ENCODE peak calls at places on chromosomes 12 and 14, in ten cellular contexts. E is colonic mucosa, I is hypothalamus, L is NCI-H510A treated with DMSO at 0.1 percent for 48 hours, N is Ammon's horn, R is hippocampal formation, Z is NCI-H1105 treated with DMSO at 0.1 percent for 48 hours, G is M059J, Q is Peyer's patch, W is adipocyte. B is an unnamed sample.

GRCh38 chr12:124683330-124683662 is 115.9 kb upstream of the NCOR2 start:
- DNase-seq in E (peak; percentile 49), I (no peak), L (no peak), N (no peak), R (no peak), Z (no peak), G (peak; percentile 36), Q (no peak), W (peak; percentile 42), B (no peak)

GRCh38 chr12:51898937-51899336 is 8.4 kb upstream of the ACVRL1 start:
- DNase-seq in E (no peak), I (no peak), L (no peak), N (no peak), R (no peak), Z (no peak), G (peak; percentile 49), Q (no peak), W (no peak), B (no peak)

GRCh38 chr12:123764109-123764508 is 2.0 kb downstream of the DNAH10 start:
- DNase-seq in E (no peak), I (no peak), L (no peak), N (no peak), R (no peak), Z (no peak), G (no peak), Q (no peak), W (no peak), B (no peak)

GRCh38 chr14:62018606-62019005 is 256.4 kb downstream of the SNAPC1 start:
- DNase-seq in E (no peak), I (no peak), L (no peak), N (no peak), R (no peak), Z (no peak), G (peak; percentile 32), Q (no peak), W (no peak), B (no peak)

GRCh38 chr12:111034911-111035577 is 114.7 kb upstream of the MYL2 start:
- DNase-seq in E (no peak), I (no peak), L (no peak), N (no peak), R (no peak), Z (peak; percentile 66), G (no peak), Q (no peak), W (no peak), B (no peak)

GRCh38 chr14:93285048-93285447 is 47.8 kb downstream of the BTBD7 start:
- DNase-seq in E (no peak), I (no peak), L (no peak), N (peak; percentile 24), R (no peak), Z (no peak), G (peak; percentile 54), Q (no peak), W (peak; percentile 23), B (peak; percentile 26)

GRCh38 chr12:93824514-93825500 is 147.6 kb downstream of the CRADD start:
- DNase-seq in E (no peak), I (no peak), L (no peak), N (no peak), R (no peak), Z (no peak), G (peak; percentile 89), Q (no peak), W (peak; percentile 48), B (no peak)

GRCh38 chr14:58637040-58637390 is 747 bp upstream of the DACT1 start:
- DNase-seq in E (peak; percentile 56), I (no peak), L (no peak), N (peak; percentile 36), R (no peak), Z (no peak), G (peak; percentile 76), Q (no peak), W (peak; percentile 95), B (no peak)

GRCh38 chr12:85820117-85820516 is 16.1 kb downstream of the RASSF9 start:
- DNase-seq in E (no peak), I (no peak), L (no peak), N (no peak), R (no peak), Z (no peak), G (no peak), Q (no peak), W (peak; percentile 72), B (no peak)

GRCh38 chr12:133203344-133204263 is 22.3 kb downstream of the ZNF268 start:
- DNase-seq in E (no peak), I (no peak), L (no peak), N (no peak), R (no peak), Z (peak; percentile 15), G (peak; percentile 8), Q (no peak), W (no peak), B (no peak)

GRCh38 chr14:100155881-100156645 is 3.4 kb downstream of the DEGS2 start:
- DNase-seq in E (peak; percentile 88), I (no peak), L (no peak), N (no peak), R (no peak), Z (no peak), G (no peak), Q (no peak), W (peak; percentile 8), B (peak; percentile 92)

GRCh38 chr12:4270670-4271432 is 2.7 kb upstream of the CCND2 start:
- DNase-seq in E (peak; percentile 78), I (no peak), L (no peak), N (no peak), R (no peak), Z (no peak), G (no peak), Q (peak; percentile 74), W (peak; percentile 10), B (no peak)

GRCh38 chr12:52268212-52268611 is 6.2 kb upstream of the KRT86 start:
- DNase-seq in E (no peak), I (no peak), L (no peak), N (no peak), R (no peak), Z (no peak), G (peak; percentile 93), Q (no peak), W (no peak), B (no peak)

GRCh38 chr12:32755654-32756475 is at the start of gene YARS2:
- DNase-seq in E (peak; percentile 97), I (peak; percentile 91), L (peak; percentile 73), N (peak; percentile 98), R (peak; percentile 88), Z (peak; percentile 96), G (peak; percentile 98), Q (peak; percentile 92), W (peak; percentile 98), B (peak; percentile 96)

GRCh38 chr12:28497889-28498411 is 307.7 kb downstream of the CCDC91 start:
- DNase-seq in E (no peak), I (no peak), L (no peak), N (no peak), R (no peak), Z (no peak), G (peak; percentile 28), Q (no peak), W (peak; percentile 25), B (peak; percentile 21)

GRCh38 chr12:24482882-24483604 is 465.9 kb downstream of the BCAT1 start:
- DNase-seq in E (no peak), I (no peak), L (no peak), N (no peak), R (no peak), Z (peak; percentile 51), G (peak; percentile 42), Q (no peak), W (no peak), B (no peak)

GRCh38 chr14:99809864-99810854 is 16.9 kb downstream of the EML1 start:
- DNase-seq in E (no peak), I (no peak), L (no peak), N (no peak), R (no peak), Z (no peak), G (no peak), Q (no peak), W (peak; percentile 13), B (no peak)

GRCh38 chr12:3016191-3016590 is 57.0 kb downstream of the TEAD4 start:
- DNase-seq in E (no peak), I (no peak), L (no peak), N (no peak), R (no peak), Z (no peak), G (no peak), Q (no peak), W (no peak), B (no peak)

GRCh38 chr12:80662586-80662985 is 44.8 kb upstream of the MYF6 start:
- DNase-seq in E (no peak), I (no peak), L (no peak), N (no peak), R (no peak), Z (no peak), G (no peak), Q (no peak), W (no peak), B (no peak)

GRCh38 chr12:121814429-121815119 is 10.8 kb downstream of the SETD1B start:
- DNase-seq in E (no peak), I (no peak), L (no peak), N (no peak), R (no peak), Z (no peak), G (no peak), Q (no peak), W (no peak), B (no peak)

GRCh38 chr12:102954143-102954542 is 3.3 kb upstream of the ASCL1 start:
- DNase-seq in E (no peak), I (no peak), L (peak; percentile 51), N (no peak), R (no peak), Z (no peak), G (no peak), Q (no peak), W (no peak), B (peak; percentile 40)

GRCh38 chr12:123149828-123150272 is 1.0 kb downstream of the PITPNM2 start:
- DNase-seq in E (no peak), I (no peak), L (no peak), N (no peak), R (no peak), Z (no peak), G (no peak), Q (no peak), W (no peak), B (no peak)

GRCh38 chr14:61322799-61323290 is 1.5 kb downstream of the PRKCH start:
- DNase-seq in E (no peak), I (no peak), L (peak; percentile 39), N (no peak), R (no peak), Z (peak; percentile 66), G (no peak), Q (no peak), W (peak; percentile 7), B (peak; percentile 75)

GRCh38 chr14:79018846-79019245 is 848.7 kb downstream of the NRXN3 start:
- DNase-seq in E (no peak), I (no peak), L (no peak), N (no peak), R (no peak), Z (no peak), G (peak; percentile 46), Q (no peak), W (no peak), B (no peak)

GRCh38 chr12:39990122-39991101 is 115.5 kb downstream of the SLC2A13 start:
- DNase-seq in E (peak; percentile 68), I (no peak), L (no peak), N (no peak), R (peak; percentile 8), Z (peak; percentile 66), G (no peak), Q (peak; percentile 54), W (peak; percentile 81), B (no peak)

GRCh38 chr14:56868660-56869059 is 58.4 kb upstream of the OTX2 start:
- DNase-seq in E (no peak), I (no peak), L (no peak), N (no peak), R (no peak), Z (no peak), G (no peak), Q (no peak), W (no peak), B (no peak)

GRCh38 chr14:56170028-56170427 is 51.8 kb downstream of the PELI2 start:
- DNase-seq in E (no peak), I (no peak), L (no peak), N (no peak), R (no peak), Z (no peak), G (no peak), Q (no peak), W (no peak), B (no peak)

GRCh38 chr14:76086636-76087035 is 65.1 kb upstream of the GPATCH2L start:
- DNase-seq in E (no peak), I (no peak), L (no peak), N (peak; percentile 77), R (peak; percentile 46), Z (no peak), G (no peak), Q (no peak), W (no peak), B (no peak)